ENCODE peak calls at places on chromosomes 1 and 21, in ten cellular contexts. W is neural progenitor cell, Y is IMR-90, U is gastrocnemius medialis, A is pancreas, N is BE2C, F is OCI-LY7, K is ovary, S is A549, R is GM23338. X is an unnamed sample.
A peak's percentile ranks its signal among the peaks of the same experiment; 100 is the strongest.

GRCh38 chr1:108565081-108565480 is 5.2 kb downstream of the EEIG2 start:
- DNase-seq in W (no peak), Y (no peak), U (no peak), A (no peak), N (no peak), F (no peak), K (no peak), S (no peak), R (no peak), X (no peak)

GRCh38 chr1:94599090-94599813 is 57.7 kb upstream of the F3 start:
- DNase-seq in W (peak; percentile 70), Y (peak; percentile 51), U (no peak), A (no peak), N (no peak), F (no peak), K (peak; percentile 73), S (peak; percentile 10), R (peak; percentile 73), X (peak; percentile 87)

GRCh38 chr1:79388694-79389361 is 382.3 kb upstream of the ADGRL4 start:
- DNase-seq in W (no peak), Y (no peak), U (no peak), A (no peak), N (no peak), F (no peak), K (no peak), S (no peak), R (no peak), X (no peak)

GRCh38 chr1:68346192-68346808 is 103.5 kb downstream of the RPE65 start:
- DNase-seq in W (peak; percentile 33), Y (peak; percentile 46), U (no peak), A (no peak), N (no peak), F (peak; percentile 29), K (no peak), S (peak; percentile 5), R (peak; percentile 50), X (no peak)

GRCh38 chr1:145858238-145858936 is 494 bp downstream of the PIAS3 start:
- DNase-seq in W (peak; percentile 89), Y (peak; percentile 19), U (no peak), A (peak; percentile 49), N (peak; percentile 81), F (peak; percentile 83), K (peak; percentile 73), S (peak; percentile 74), R (peak; percentile 95), X (peak; percentile 67)

GRCh38 chr1:171742577-171742922 is 685 bp upstream of the VAMP4 start:
- DNase-seq in W (peak; percentile 65), Y (peak; percentile 37), U (peak; percentile 35), A (peak; percentile 37), N (peak; percentile 43), F (no peak), K (peak; percentile 57), S (peak; percentile 15), R (peak; percentile 74), X (peak; percentile 46)

GRCh38 chr1:173708787-173709186 is 6.0 kb upstream of the KLHL20 start:
- DNase-seq in W (no peak), Y (no peak), U (no peak), A (no peak), N (no peak), F (no peak), K (no peak), S (no peak), R (no peak), X (no peak)

GRCh38 chr1:216632980-216633379 is 90.2 kb downstream of the ESRRG start:
- DNase-seq in W (peak; percentile 27), Y (no peak), U (no peak), A (no peak), N (no peak), F (no peak), K (no peak), S (no peak), R (peak; percentile 4), X (no peak)

GRCh38 chr1:115647507-115647906 is 5.7 kb downstream of the VANGL1 start:
- DNase-seq in W (no peak), Y (no peak), U (no peak), A (no peak), N (no peak), F (no peak), K (no peak), S (no peak), R (no peak), X (no peak)

GRCh38 chr1:5751171-5751556 is 241.1 kb downstream of the NPHP4 start:
- DNase-seq in W (no peak), Y (no peak), U (no peak), A (no peak), N (no peak), F (no peak), K (no peak), S (no peak), R (no peak), X (no peak)

GRCh38 chr1:169929210-169929526 is 35.5 kb upstream of the SCYL3 start:
- DNase-seq in W (no peak), Y (no peak), U (no peak), A (no peak), N (no peak), F (no peak), K (no peak), S (no peak), R (no peak), X (no peak)

GRCh38 chr21:45071396-45072165 is 2.8 kb upstream of the ADARB1 start:
- DNase-seq in W (no peak), Y (no peak), U (no peak), A (no peak), N (no peak), F (no peak), K (no peak), S (no peak), R (no peak), X (no peak)

GRCh38 chr1:89820423-89821321 is at the start of gene LRRC8D:
- DNase-seq in W (peak; percentile 95), Y (peak; percentile 72), U (peak; percentile 79), A (peak; percentile 87), N (peak; percentile 83), F (peak; percentile 89), K (peak; percentile 75), S (peak; percentile 69), R (peak; percentile 94), X (peak; percentile 93)

GRCh38 chr1:30816211-30817082 is 58.9 kb upstream of the LAPTM5 start:
- DNase-seq in W (peak; percentile 97), Y (peak; percentile 92), U (no peak), A (no peak), N (peak; percentile 69), F (no peak), K (peak; percentile 59), S (no peak), R (peak; percentile 96), X (peak; percentile 57)

GRCh38 chr1:55374801-55375616 is 159.8 kb upstream of the USP24 start:
- DNase-seq in W (no peak), Y (no peak), U (peak; percentile 55), A (no peak), N (no peak), F (no peak), K (peak; percentile 40), S (no peak), R (no peak), X (no peak)

GRCh38 chr1:31617218-31617916 is at the start of gene HCRTR1:
- DNase-seq in W (peak; percentile 50), Y (no peak), U (no peak), A (no peak), N (no peak), F (no peak), K (no peak), S (no peak), R (peak; percentile 46), X (no peak)

DNA sequence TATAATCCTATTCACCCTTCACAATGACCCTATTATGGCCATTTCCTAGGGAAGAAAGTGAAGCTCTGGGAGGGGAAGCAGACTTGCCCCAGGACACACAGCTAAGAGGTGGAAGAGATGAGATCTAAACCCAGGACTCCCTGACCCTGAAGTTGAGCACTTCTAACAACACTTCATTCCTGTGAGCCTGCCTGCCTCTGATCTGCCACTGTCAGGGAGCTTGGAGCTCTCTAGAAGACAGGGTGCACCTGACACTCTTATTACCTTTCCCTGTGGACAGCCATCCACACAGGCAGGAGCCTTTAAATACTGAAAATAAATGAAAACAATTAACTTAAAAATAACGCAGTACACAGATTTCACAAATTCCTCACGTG is 599 bp downstream of the MKNK1 start:
- DNase-seq in W (no peak), Y (no peak), U (no peak), A (no peak), N (no peak), F (peak; percentile 20), K (no peak), S (no peak), R (no peak), X (no peak)
- H3K4me1 ChIP-seq in W (peaks cover 13% of the 10 kb centered on the region), Y (peaks cover 12% of the 10 kb centered on the region), U (peaks cover 61% of the 10 kb centered on the region), A (peaks cover 42% of the 10 kb centered on the region), N (no peaks in the 10 kb centered on the region), F (peaks cover 12% of the 10 kb centered on the region), K (peaks cover 6% of the 10 kb centered on the region), S (peaks cover 13% of the 10 kb centered on the region), R (peaks cover 12% of the 10 kb centered on the region), X (peaks cover 14% of the 10 kb centered on the region)

GRCh38 chr1:209546390-209547080 is 37.0 kb upstream of the CAMK1G start:
- DNase-seq in W (no peak), Y (no peak), U (no peak), A (no peak), N (no peak), F (no peak), K (no peak), S (no peak), R (no peak), X (no peak)
- H3K4me1 ChIP-seq in W (peaks cover 4% of the 10 kb centered on the region), Y (no peaks in the 10 kb centered on the region), U (no peaks in the 10 kb centered on the region), A (no peaks in the 10 kb centered on the region), N (no peaks in the 10 kb centered on the region), F (no peaks in the 10 kb centered on the region), K (no peaks in the 10 kb centered on the region), S (no peaks in the 10 kb centered on the region), R (peaks cover 3% of the 10 kb centered on the region), X (no peaks in the 10 kb centered on the region)

DNA sequence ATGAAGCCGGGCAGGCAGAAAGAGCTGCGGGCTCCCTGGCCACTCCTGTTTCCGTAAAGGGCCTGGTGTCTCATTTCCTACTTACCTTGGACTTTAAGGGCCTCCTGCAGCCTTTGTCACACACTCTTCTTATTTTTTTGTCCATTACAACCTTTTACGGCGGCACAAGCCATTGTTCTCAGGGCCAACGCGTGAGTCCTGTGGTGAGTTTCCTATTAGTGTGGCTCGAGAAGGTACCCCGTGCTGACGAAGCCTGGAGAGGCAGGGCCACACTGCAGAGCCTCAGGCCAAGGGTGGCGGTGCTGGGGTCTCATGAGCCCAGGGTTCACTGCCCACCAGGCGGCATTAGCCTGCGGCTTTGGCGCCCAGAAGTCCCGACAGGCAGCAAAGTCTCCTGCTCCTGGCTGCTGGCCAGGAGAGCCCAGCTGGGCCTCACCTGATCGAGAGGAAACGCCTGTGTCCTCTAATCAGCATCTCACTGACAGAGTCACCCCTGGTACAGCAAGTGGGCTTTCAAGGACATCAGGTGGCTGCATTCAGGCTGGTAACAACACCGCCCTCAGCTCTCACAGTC is 62.0 kb downstream of the SIK1 start:
- DNase-seq in W (no peak), Y (no peak), U (no peak), A (no peak), N (peak; percentile 72), F (no peak), K (no peak), S (no peak), R (no peak), X (no peak)
- H3K4me1 ChIP-seq in W (peaks cover 9% of the 10 kb centered on the region), Y (peaks cover 10% of the 10 kb centered on the region), U (peaks cover 16% of the 10 kb centered on the region), A (no peaks in the 10 kb centered on the region), N (peaks cover 54% of the 10 kb centered on the region), F (peaks cover 37% of the 10 kb centered on the region), K (peaks cover 11% of the 10 kb centered on the region), S (peaks cover 13% of the 10 kb centered on the region), R (no peaks in the 10 kb centered on the region), X (peaks cover 7% of the 10 kb centered on the region)

DNA sequence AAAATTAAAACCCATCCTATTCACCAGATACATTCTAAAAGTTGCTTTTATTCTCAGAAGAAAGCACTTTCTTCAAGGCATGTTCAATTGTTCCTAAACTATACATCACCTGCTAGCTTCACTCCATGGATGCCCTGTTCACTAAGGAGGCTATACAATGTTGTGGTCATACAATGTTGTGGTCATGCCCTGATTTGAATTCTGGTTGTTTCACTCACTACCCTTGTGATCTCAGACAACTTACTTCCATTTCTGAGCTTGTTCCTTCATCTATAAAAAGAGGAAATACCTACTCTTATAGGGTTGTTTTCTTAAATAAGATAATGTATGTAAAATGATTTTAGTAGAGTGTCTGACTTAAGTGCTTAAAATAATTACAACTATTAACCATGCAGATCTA is 19.7 kb downstream of the EDEM3 start:
- DNase-seq in W (no peak), Y (no peak), U (no peak), A (no peak), N (no peak), F (no peak), K (no peak), S (no peak), R (no peak), X (no peak)
- H3K4me1 ChIP-seq in W (no peaks in the 10 kb centered on the region), Y (no peaks in the 10 kb centered on the region), U (no peaks in the 10 kb centered on the region), A (peaks cover under 1% of the 10 kb centered on the region), N (no peaks in the 10 kb centered on the region), F (peaks cover 7% of the 10 kb centered on the region), K (no peaks in the 10 kb centered on the region), S (no peaks in the 10 kb centered on the region), R (no peaks in the 10 kb centered on the region), X (no peaks in the 10 kb centered on the region)

X was measured in adrenal gland.